ENCODE peak calls at places on chromosomes 12 and 14, in eight cellular contexts. C, Q, S, M, L, T, I and W are unnamed samples.

GRCh38 chr12:87216436-87216835 is 812.8 kb downstream of the C12orf50 start:
- DNase-seq in C (no peak), Q (no peak), S (no peak), M (no peak), L (no peak), T (no peak), I (peak), W (no peak)

GRCh38 chr12:48184549-48184922 is 1.1 kb downstream of the CCDC184 start:
- DNase-seq in C (no peak), Q (no peak), S (no peak), M (no peak), L (no peak), T (no peak), I (no peak), W (no peak)

GRCh38 chr12:43733687-43734086 is 24.9 kb downstream of the PUS7L start:
- DNase-seq in C (no peak), Q (no peak), S (no peak), M (no peak), L (no peak), T (no peak), I (no peak), W (no peak)

GRCh38 chr12:50082644-50083043 is 2.5 kb upstream of the SMARCD1 start:
- DNase-seq in C (no peak), Q (no peak), S (no peak), M (no peak), L (no peak), T (no peak), I (no peak), W (no peak)

GRCh38 chr12:109900752-109901580 is 892 bp downstream of the TCHP start:
- DNase-seq in C (no peak), Q (no peak), S (peak), M (no peak), L (no peak), T (peak), I (no peak), W (no peak)

GRCh38 chr12:98409543-98409942 is 105.8 kb upstream of the TMPO start:
- DNase-seq in C (no peak), Q (no peak), S (no peak), M (no peak), L (no peak), T (no peak), I (no peak), W (no peak)

GRCh38 chr14:65997350-65997749 is 488.8 kb upstream of the CCDC196 start:
- DNase-seq in C (no peak), Q (no peak), S (no peak), M (no peak), L (no peak), T (no peak), I (no peak), W (no peak)

GRCh38 chr12:52539024-52539820 is 13.7 kb downstream of the KRT71 start:
- DNase-seq in C (no peak), Q (no peak), S (peak), M (peak), L (no peak), T (no peak), I (peak), W (no peak)